ENCODE peak calls at places on chromosomes 4 and X, in four cellular contexts. H, D, J and V are unnamed samples.

GRCh38 chrX:118751950-118752783 is 24.8 kb downstream of the IL13RA1 start:
- DNase-seq in J (no peak), H (no peak), D (no peak), V (no peak)

GRCh38 chrX:106391284-106391852 is 220.4 kb upstream of the RADX start:
- DNase-seq in H (no peak), J (no peak), D (no peak), V (no peak)

GRCh38 chr4:39908284-39908683 is 69.4 kb downstream of the PDS5A start:
- DNase-seq in H (no peak), J (peak; percentile 25), D (no peak), V (no peak)

GRCh38 chr4:156109943-156110925 is 156.6 kb upstream of the CTSO start:
- DNase-seq in J (peak; percentile 70), D (no peak), H (peak; percentile 17), V (peak; percentile 70)

GRCh38 chrX:115911967-115912366 is 258.6 kb upstream of the AGTR2 start:
- DNase-seq in J (no peak), D (no peak), H (no peak), V (no peak)

GRCh38 chr4:106201373-106201772 is 114.6 kb downstream of the TBCK start:
- DNase-seq in J (peak; percentile 23), D (no peak), H (peak; percentile 23), V (no peak)

GRCh38 chrX:33923262-33923661 is 208.9 kb downstream of the FAM47A start:
- DNase-seq in J (no peak), H (no peak), D (no peak), V (no peak)

GRCh38 chr4:1187182-1187581 is 14.8 kb upstream of the SPON2 start:
- DNase-seq in J (no peak), D (no peak), H (no peak), V (no peak)

GRCh38 chrX:130071611-130072349 is 38.5 kb downstream of the ELF4 start:
- DNase-seq in H (no peak), D (no peak), J (no peak), V (no peak)

GRCh38 chr4:42750091-42750490 is 93.2 kb upstream of the ATP8A1 start:
- DNase-seq in D (no peak), J (peak; percentile 0), H (peak; percentile 49), V (peak; percentile 42)

GRCh38 chr4:116480486-116480990 is 604.8 kb downstream of the TRAM1L1 start:
- DNase-seq in J (no peak), H (peak; percentile 35), D (no peak), V (no peak)

GRCh38 chrX:106802063-106802387 is 448 bp upstream of the TBC1D8B start:
- DNase-seq in D (peak; percentile 0), J (no peak), H (peak; percentile 1), V (no peak)

GRCh38 chr4:120314969-120315368 is 248.3 kb upstream of the MAD2L1 start:
- DNase-seq in J (no peak), D (no peak), H (no peak), V (no peak)

GRCh38 chrX:45849261-45849660 is 648.6 kb upstream of the DIPK2B start:
- DNase-seq in H (peak; percentile 29), J (peak; percentile 86), D (peak; percentile 12), V (no peak)

GRCh38 chr4:26611879-26612278 is 28.0 kb downstream of the TBC1D19 start:
- DNase-seq in H (no peak), J (no peak), D (no peak), V (no peak)

GRCh38 chrX:9464435-9465371 is at the start of gene TBL1X:
- DNase-seq in H (peak; percentile 81), D (no peak), J (peak; percentile 19), V (peak; percentile 62)